ENCODE peak calls at places on chromosome 17, in four cellular contexts. K, U, M and S are unnamed samples.

GRCh38 chr17:7001562-7001961 is 5.7 kb downstream of the ALOX12 start:
- DNase-seq in M (peak; percentile 43), U (peak; percentile 44), K (peak; percentile 49), S (peak; percentile 31)

GRCh38 chr17:5485270-5486205 is at the start of gene DERL2:
- DNase-seq in U (no peak), M (peak; percentile 41), K (peak; percentile 26), S (peak; percentile 25)

GRCh38 chr17:64411999-64412771 is 21.5 kb upstream of the PECAM1 start:
- DNase-seq in M (no peak), U (no peak), K (peak; percentile 76), S (peak; percentile 14)

GRCh38 chr17:27295945-27296344 is 2.0 kb downstream of the WSB1 start:
- DNase-seq in K (no peak), U (no peak), M (peak; percentile 32), S (no peak)

GRCh38 chr17:43024407-43025289 is at the start of gene RND2:
- DNase-seq in K (peak; percentile 96), U (peak; percentile 83), M (peak; percentile 98), S (peak; percentile 97)

GRCh38 chr17:2975469-2975958 is 87.9 kb downstream of the OR1D5 start:
- DNase-seq in K (peak; percentile 65), U (no peak), M (no peak), S (no peak)

GRCh38 chr17:79135628-79136405 is 61.2 kb downstream of the ENGASE start:
- DNase-seq in K (no peak), U (no peak), M (no peak), S (no peak)

GRCh38 chr17:63500548-63501390 is 22.4 kb upstream of the KCNH6 start:
- DNase-seq in K (no peak), M (no peak), U (no peak), S (no peak)

GRCh38 chr17:75854111-75854748 is 905 bp downstream of the WBP2 start:
- DNase-seq in U (no peak), K (peak; percentile 66), M (peak; percentile 46), S (peak; percentile 45)

GRCh38 chr17:42581744-42582270 is 4.3 kb upstream of the PSMC3IP start:
- DNase-seq in K (no peak), U (no peak), M (no peak), S (no peak)

GRCh38 chr17:48241131-48241591 is 133.6 kb downstream of the SNX11 start:
- DNase-seq in M (peak; percentile 8), K (peak; percentile 73), U (no peak), S (peak; percentile 75)

GRCh38 chr17:332558-333322 is 19.9 kb downstream of the RPH3AL start:
- DNase-seq in M (peak; percentile 75), U (no peak), K (peak; percentile 20), S (peak; percentile 26)

GRCh38 chr17:57782642-57783337 is 37.7 kb upstream of the CCDC182 start:
- DNase-seq in U (no peak), M (no peak), K (no peak), S (no peak)

GRCh38 chr17:38561416-38562214 is 44.1 kb downstream of the SRCIN1 start:
- DNase-seq in M (no peak), K (no peak), U (no peak), S (no peak)

GRCh38 chr17:69796093-69796492 is 278.9 kb upstream of the KCNJ16 start:
- DNase-seq in K (no peak), U (no peak), M (no peak), S (no peak)

GRCh38 chr17:42169351-42169750 is 11.6 kb downstream of the KCNH4 start:
- DNase-seq in U (no peak), K (no peak), M (no peak), S (no peak)

GRCh38 chr17:41549596-41550039 is 21.5 kb upstream of the KRT19 start:
- DNase-seq in U (no peak), M (no peak), K (no peak), S (no peak)

GRCh38 chr17:32569171-32570080 is 82.6 kb downstream of the CDK5R1 start:
- DNase-seq in U (no peak), M (no peak), K (no peak), S (no peak)

GRCh38 chr17:46964315-46965265 is 14.5 kb downstream of the RPRML start:
- DNase-seq in M (peak; percentile 26), K (peak; percentile 57), U (no peak), S (no peak)

GRCh38 chr17:43211480-43212402 is at the start of gene TMEM106A:
- DNase-seq in U (peak; percentile 72), K (peak; percentile 89), M (peak; percentile 96), S (peak; percentile 89)

GRCh38 chr17:751269-752001 is 629 bp downstream of the GEMIN4 start:
- DNase-seq in K (peak; percentile 47), U (no peak), M (peak; percentile 73), S (peak; percentile 34)

GRCh38 chr17:60229189-60229802 is 79.5 kb downstream of the CA4 start:
- DNase-seq in U (no peak), K (peak; percentile 26), M (peak; percentile 32), S (peak; percentile 9)

GRCh38 chr17:910503-911194 is 68.9 kb downstream of the NXN start:
- DNase-seq in U (no peak), M (peak; percentile 83), K (no peak), S (no peak)

GRCh38 chr17:76331083-76331482 is 22.6 kb downstream of the PRPSAP1 start:
- DNase-seq in M (no peak), K (no peak), U (no peak), S (no peak)

GRCh38 chr17:83189013-83189672 is 109.7 kb downstream of the METRNL start:
- DNase-seq in M (no peak), U (peak; percentile 15), K (no peak), S (no peak)

GRCh38 chr17:83191388-83192160 is 112.2 kb downstream of the METRNL start:
- DNase-seq in M (no peak), K (no peak), U (peak; percentile 16), S (no peak)

GRCh38 chr17:83189673-83190385 is 110.4 kb downstream of the METRNL start:
- DNase-seq in M (peak; percentile 64), K (peak; percentile 29), U (peak; percentile 7), S (peak; percentile 91)

GRCh38 chr17:83192161-83192788 is 112.9 kb downstream of the METRNL start:
- DNase-seq in K (no peak), U (peak; percentile 17), M (peak; percentile 55), S (peak; percentile 54)

GRCh38 chr17:83190601-83191387 is 111.4 kb downstream of the METRNL start:
- DNase-seq in U (peak; percentile 4), K (no peak), M (no peak), S (no peak)
- H3K4me3 ChIP-seq in U (no peak overlapping the region), K (no peak overlapping the region), M (no peak overlapping the region), S (no peak overlapping the region)

GRCh38 chr17:61406871-61407210 is 7.2 kb downstream of the TBX2 start:
- DNase-seq in K (no peak), U (no peak), M (no peak), S (no peak)

GRCh38 chr17:61409301-61410099 is 9.9 kb downstream of the TBX2 start:
- DNase-seq in U (peak; percentile 61), K (peak; percentile 63), M (peak; percentile 94), S (no peak)

GRCh38 chr17:61407211-61407911 is 7.7 kb downstream of the TBX2 start:
- DNase-seq in M (peak; percentile 43), K (no peak), U (no peak), S (no peak)

GRCh38 chr17:61410100-61410551 is 10.5 kb downstream of the TBX2 start:
- DNase-seq in U (no peak), M (peak; percentile 27), K (no peak), S (no peak)

GRCh38 chr17:61408151-61409041 is 8.8 kb downstream of the TBX2 start:
- DNase-seq in M (peak; percentile 46), U (no peak), K (no peak), S (no peak)
- H3K4me3 ChIP-seq in M (peak overlapping the region; percentile 77), U (no peak overlapping the region), K (no peak overlapping the region), S (no peak overlapping the region)

DNA sequence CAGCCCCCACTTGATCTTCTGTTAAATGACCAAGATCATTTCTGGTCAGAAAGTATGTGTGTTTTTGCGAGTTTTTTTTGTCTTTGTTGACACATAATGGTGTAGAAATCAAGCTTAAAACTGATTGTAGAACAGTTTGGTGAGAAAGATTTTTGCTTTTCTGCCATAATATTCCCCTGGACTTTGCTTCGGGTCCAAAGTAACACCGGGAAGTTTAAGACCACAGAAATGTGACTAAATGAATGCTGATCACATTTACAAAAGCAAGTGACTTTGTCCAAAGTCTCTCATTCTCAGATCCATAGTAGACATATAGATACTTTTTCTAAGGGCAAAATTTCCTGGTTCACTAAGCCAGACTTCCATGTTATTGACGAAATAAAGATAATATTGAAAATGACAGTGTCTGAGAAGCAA is 2.6 kb downstream of the FAM20A start:
- DNase-seq in M (no peak), K (no peak), U (no peak), S (no peak)
- H3K4me3 ChIP-seq in M (peak overlapping the region; percentile 89), K (no peak overlapping the region), U (no peak overlapping the region), S (no peak overlapping the region)

DNA sequence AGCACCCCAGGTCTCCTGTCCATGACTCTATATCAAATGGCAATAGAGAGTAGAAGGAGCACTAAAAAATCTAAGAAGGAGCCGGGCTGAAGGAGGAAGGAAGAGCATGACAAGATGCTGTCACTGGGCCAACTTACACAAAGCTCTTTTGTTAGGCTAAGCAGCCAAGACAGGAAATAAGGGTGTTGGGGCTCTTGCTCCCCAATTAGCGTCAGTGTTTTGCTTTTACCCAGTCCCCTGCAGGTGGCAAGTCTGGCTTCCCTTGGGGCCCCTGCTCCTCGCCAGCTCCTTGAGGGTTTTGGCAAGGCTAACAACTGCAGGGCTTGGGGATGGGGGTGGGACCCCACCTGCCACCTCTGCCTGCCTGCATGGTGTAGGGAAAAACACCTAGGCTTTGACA is 120.5 kb downstream of the CCT6B start:
- DNase-seq in K (no peak), M (no peak), U (no peak), S (no peak)
- H3K4me3 ChIP-seq in K (no peak overlapping the region), M (no peak overlapping the region), U (peak overlapping the region; percentile 17), S (no peak overlapping the region)

DNA sequence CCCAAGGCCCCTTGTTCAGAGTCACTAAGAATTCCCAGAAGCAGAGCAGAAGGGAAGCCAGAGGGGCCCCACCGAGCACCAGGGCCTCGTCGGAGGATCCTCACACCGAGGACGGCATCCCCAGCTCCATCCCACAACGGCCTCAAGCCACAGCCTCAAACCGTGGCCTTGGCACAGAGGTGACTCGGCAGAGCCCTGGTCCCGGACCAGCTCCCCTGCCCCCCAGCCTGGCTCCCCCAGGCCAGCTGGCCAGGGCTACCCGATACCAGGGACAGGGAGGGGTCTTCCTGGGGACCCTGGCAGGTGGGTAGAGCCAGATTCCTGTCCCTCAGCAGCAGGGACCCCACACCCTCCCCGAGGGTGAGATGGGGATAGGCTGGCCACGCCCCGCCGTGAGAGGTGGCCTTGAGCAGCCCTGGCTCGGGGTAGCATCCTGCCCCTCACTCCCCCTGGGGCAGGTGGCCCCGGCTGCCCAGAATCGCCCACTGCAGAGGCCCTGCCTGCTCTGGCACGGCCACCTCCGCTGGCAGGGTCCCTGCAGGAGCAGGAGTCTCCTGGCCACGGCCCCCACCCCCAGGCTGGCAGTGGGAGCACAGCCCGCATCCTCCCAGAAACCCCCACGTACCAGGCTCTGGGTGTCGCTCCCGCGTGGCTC is 5.6 kb upstream of the PVALEF start:
- DNase-seq in U (no peak), K (no peak), M (no peak), S (no peak)
- H3K4me3 ChIP-seq in U (no peak overlapping the region), K (no peak overlapping the region), M (no peak overlapping the region), S (no peak overlapping the region)

DNA sequence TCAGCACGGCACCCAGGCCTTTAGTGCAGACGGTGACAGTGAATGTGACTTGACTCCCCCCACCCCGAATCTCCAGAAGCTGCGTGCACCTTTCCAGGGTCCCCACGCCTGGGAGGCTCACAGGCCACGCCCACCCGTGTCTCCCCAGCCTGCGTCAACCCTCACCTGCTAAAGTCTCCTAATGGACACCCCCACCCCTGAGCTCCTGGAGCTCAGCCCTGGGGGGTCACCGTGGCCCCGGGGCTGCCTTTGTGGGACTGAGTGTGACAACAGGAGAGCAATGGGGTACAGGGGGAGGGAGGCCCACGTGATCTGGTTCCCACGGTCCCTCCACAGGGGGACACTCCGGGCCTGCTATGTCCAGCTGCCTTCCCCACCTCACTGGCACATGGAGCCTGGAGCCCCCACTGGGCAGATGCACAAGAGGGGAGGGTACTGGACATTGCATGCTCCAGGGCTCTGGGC is 7.4 kb upstream of the FASN start:
- DNase-seq in K (no peak), M (no peak), U (no peak), S (no peak)
- H3K4me3 ChIP-seq in K (no peak overlapping the region), M (no peak overlapping the region), U (peak overlapping the region; percentile 73), S (no peak overlapping the region)